ENCODE peak calls at places on chromosomes 4 and X, in seven cellular contexts. A is K562, G is GM23338, V is GM12878, S is A549, X is HCT116, D is SK-N-SH. I is an unnamed sample.
A peak's percentile ranks its signal among the peaks of the same experiment; 100 is the strongest.

GRCh38 chrX:19886888-19887531 is 390 bp downstream of the SH3KBP1 start:
- DNase-seq in X (no peak), D (peak; percentile 67), S (peak; percentile 9), A (peak; percentile 53), G (peak; percentile 19), V (no peak), I (no peak)

GRCh38 chrX:19156223-19156622 is 34.0 kb upstream of the ADGRG2 start:
- DNase-seq in A (no peak), D (no peak), X (no peak), V (no peak), G (peak; percentile 23), S (no peak), I (no peak)

GRCh38 chr4:47533689-47534347 is 48.7 kb downstream of the ATP10D start:
- DNase-seq in V (no peak), S (no peak), D (no peak), G (no peak), A (no peak), X (no peak), I (no peak)

GRCh38 chrX:129940721-129941120 is 34.8 kb downstream of the UTP14A start:
- DNase-seq in A (no peak), X (no peak), V (no peak), D (no peak), S (no peak), G (no peak), I (no peak)

GRCh38 chr4:17059192-17059634 is 160.8 kb upstream of the LDB2 start:
- DNase-seq in X (no peak), S (no peak), A (no peak), G (no peak), V (no peak), D (peak; percentile 43), I (no peak)

GRCh38 chr4:149145803-149146202 is 669.8 kb downstream of the IQCM start:
- DNase-seq in G (no peak), A (no peak), X (no peak), V (no peak), S (no peak), D (no peak), I (no peak)

GRCh38 chr4:83272900-83273299 is 11.7 kb downstream of the COQ2 start:
- DNase-seq in A (no peak), S (no peak), D (no peak), G (no peak), X (no peak), V (peak; percentile 95), I (no peak)

GRCh38 chr4:164012396-164013027 is 518.0 kb downstream of the TMA16 start:
- DNase-seq in G (peak; percentile 84), S (peak; percentile 10), V (no peak), X (peak; percentile 29), A (no peak), D (peak; percentile 12), I (no peak)

GRCh38 chrX:69503835-69504625 is at the start of gene NALF2:
- DNase-seq in A (peak; percentile 26), G (peak; percentile 80), S (peak; percentile 76), X (peak; percentile 37), V (no peak), D (peak; percentile 86), I (no peak)

GRCh38 chrX:15903186-15903681 is 48.6 kb upstream of the AP1S2 start:
- DNase-seq in V (peak; percentile 84), S (no peak), D (no peak), X (no peak), A (no peak), G (no peak), I (peak; percentile 73)

GRCh38 chr4:5027366-5027765 is 8.1 kb upstream of the CYTL1 start:
- DNase-seq in S (no peak), G (no peak), X (no peak), A (no peak), V (no peak), D (no peak), I (no peak)

GRCh38 chrX:154730271-154730883 is 20.5 kb downstream of the GAB3 start:
- DNase-seq in V (no peak), S (no peak), D (no peak), G (no peak), A (peak; percentile 23), X (no peak), I (no peak)
- TF ChIP-seq REST in V (no peak), S (no peak), D (no peak), G (no peak), A (no peak), X (no peak), I (no peak)

GRCh38 chrX:120790552-120790951 is 85.1 kb downstream of the CT47B1 start:
- DNase-seq in S (no peak), V (no peak), D (no peak), A (no peak), G (no peak), X (no peak), I (no peak)
- TF ChIP-seq CTCF in S (no peak), V (no peak), D (no peak), A (no peak), G (no peak), X (no peak), I (no peak)

DNA sequence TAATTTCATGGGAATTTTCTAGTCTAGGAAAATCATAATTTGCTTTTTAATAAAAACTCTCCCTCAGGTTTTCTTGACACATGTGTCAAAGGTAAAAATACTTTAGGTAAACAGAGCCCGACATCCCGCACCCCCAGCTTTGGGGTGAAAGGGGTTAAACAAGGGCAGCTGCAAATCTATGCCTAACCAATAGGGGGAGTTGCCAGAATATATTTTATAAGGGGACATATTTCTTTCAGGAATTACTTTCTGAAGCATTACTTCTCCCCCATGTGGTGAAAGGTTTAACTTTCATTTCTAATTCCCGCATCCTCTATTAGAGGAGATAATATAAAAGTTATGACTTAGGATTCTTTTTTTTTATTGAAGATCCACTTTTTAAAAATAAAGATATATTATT is 53.9 kb upstream of the HEPH start:
- DNase-seq in V (no peak), A (peak; percentile 47), G (peak; percentile 53), S (peak; percentile 9), D (peak; percentile 12), X (peak; percentile 3), I (peak; percentile 48)
- TF ChIP-seq REST in V (no peak), A (no peak), G (no peak), S (no peak), D (no peak), X (no peak), I (no peak)

GRCh38 chr4:154416183-154416543 is 75.4 kb downstream of the DCHS2 start:
- DNase-seq in A (peak; percentile 15), X (no peak), G (peak; percentile 76), V (no peak), S (peak; percentile 6), D (peak; percentile 4), I (no peak)
- TF ChIP-seq CTCF in A (peak; percentile 32), X (no peak), G (peak; percentile 42), V (no peak), S (peak; percentile 25), D (peak; percentile 14), I (no peak)

GRCh38 chrX:8848921-8849320 is 47.7 kb upstream of the FAM9A start:
- DNase-seq in A (no peak), G (no peak), V (no peak), D (no peak), S (no peak), X (no peak), I (no peak)
- TF ChIP-seq REST in A (no peak), G (no peak), V (no peak), D (no peak), S (no peak), X (no peak), I (no peak)

DNA sequence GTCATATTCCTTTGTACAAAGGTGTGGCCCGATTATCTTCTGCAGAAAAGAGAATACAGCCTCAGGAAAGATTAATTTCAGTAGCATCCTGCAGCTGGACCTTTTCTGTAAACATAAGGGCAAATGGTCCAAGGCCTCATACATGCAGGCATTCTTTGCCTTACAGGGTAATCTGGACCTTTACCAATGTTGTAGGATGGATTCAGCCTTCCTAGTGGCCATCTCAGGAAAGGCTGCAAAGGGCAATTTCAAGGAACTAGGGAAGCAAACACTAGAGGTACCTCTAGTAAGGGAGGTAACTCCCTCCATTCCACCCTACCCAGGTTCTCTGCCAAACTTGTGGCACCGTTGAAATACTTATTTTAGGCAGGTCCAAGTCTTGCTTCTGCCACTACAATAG is 43.0 kb downstream of the UGT2B28 start:
- DNase-seq in D (no peak), V (no peak), S (no peak), A (no peak), G (peak; percentile 11), X (no peak), I (no peak)
- TF ChIP-seq CTCF in D (no peak), V (no peak), S (no peak), A (no peak), G (no peak), X (no peak), I (no peak)

GRCh38 chr4:165929662-165930061 is 56.6 kb downstream of the TLL1 start:
- DNase-seq in D (no peak), V (no peak), S (no peak), G (no peak), X (no peak), A (no peak), I (no peak)

GRCh38 chr4:165927366-165927765 is 54.3 kb downstream of the TLL1 start:
- DNase-seq in X (no peak), S (no peak), V (no peak), D (no peak), G (no peak), A (no peak), I (no peak)

GRCh38 chr4:165928601-165929000 is 55.6 kb downstream of the TLL1 start:
- DNase-seq in S (no peak), X (no peak), G (no peak), A (no peak), V (no peak), D (no peak), I (no peak)

GRCh38 chr4:165927815-165928214 is 54.8 kb downstream of the TLL1 start:
- DNase-seq in D (no peak), S (no peak), G (no peak), X (no peak), A (no peak), V (no peak), I (no peak)

GRCh38 chr4:165926307-165926706 is 53.3 kb downstream of the TLL1 start:
- DNase-seq in S (no peak), X (no peak), D (no peak), G (no peak), V (no peak), A (no peak), I (no peak)
- TF ChIP-seq REST in S (no peak), X (no peak), D (no peak), G (no peak), V (no peak), A (no peak), I (no peak)

DNA sequence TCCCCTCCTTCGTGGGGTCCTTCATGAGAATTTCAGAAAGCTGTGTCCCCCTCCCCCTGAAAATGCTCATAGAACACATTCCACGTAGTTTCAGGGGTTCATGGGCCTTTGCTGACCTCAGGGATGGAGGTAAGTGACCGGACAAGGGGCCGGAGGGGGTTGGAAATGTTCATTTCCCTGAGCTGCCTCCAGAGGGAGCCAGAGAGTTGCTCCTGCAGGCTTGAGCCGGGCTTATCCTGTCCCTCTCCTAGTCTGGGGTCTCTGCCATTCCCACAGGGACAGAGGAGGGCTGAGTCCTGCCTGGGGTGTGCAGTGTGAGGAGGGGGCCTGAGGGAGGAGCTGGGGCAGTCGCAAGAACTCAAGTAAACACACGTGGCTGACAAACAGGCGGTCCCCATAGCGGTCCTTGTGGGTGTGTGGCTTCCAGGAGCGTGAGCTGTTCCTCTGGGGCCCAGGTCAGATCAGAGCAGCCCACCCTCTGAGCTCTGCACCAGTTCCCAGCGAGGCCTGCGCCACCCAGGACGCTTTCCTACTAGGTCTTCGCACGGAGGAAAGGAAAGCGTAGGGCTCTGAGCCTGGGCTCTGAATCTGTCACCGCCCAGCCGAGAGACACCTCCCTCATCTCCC is 62.5 kb downstream of the WFS1 start:
- DNase-seq in G (peak; percentile 66), A (peak; percentile 66), D (peak; percentile 84), S (no peak), V (no peak), X (no peak), I (no peak)
- TF ChIP-seq CTCF in G (peak; percentile 68), A (peak; percentile 71), D (peak; percentile 62), S (peak; percentile 48), V (peak; percentile 74), X (peak; percentile 90), I (peak; percentile 39)